ENCODE peak calls at places on chromosomes 12 and 14, in seven cellular contexts. J, M, B, D, P, W and H are unnamed samples. For H3K4me1, the result is how much of the 10 kb centered on the place peaks cover.

GRCh38 chr12:67077617-67078016 is 191.5 kb upstream of the CAND1 start:
- DNase-seq in J (no peak), M (no peak), B (no peak), D (no peak), P (no peak), W (no peak), H (no peak)

GRCh38 chr14:33611405-33612183 is 339.3 kb downstream of the EGLN3 start:
- DNase-seq in J (no peak), M (no peak), B (no peak), D (no peak), P (no peak), W (no peak), H (no peak)

GRCh38 chr14:67335781-67336180 is 23.8 kb downstream of the ATP6V1D start:
- DNase-seq in J (no peak), M (peak), B (no peak), D (no peak), P (no peak), W (peak), H (no peak)

GRCh38 chr12:57522887-57523705 is 472 bp downstream of the MBD6 start:
- DNase-seq in J (peak), M (no peak), B (no peak), D (no peak), P (no peak), W (no peak), H (peak)

GRCh38 chr14:102212845-102213244 is 73.1 kb downstream of the WDR20 start:
- DNase-seq in J (no peak), M (no peak), B (no peak), D (no peak), P (no peak), W (no peak), H (no peak)

GRCh38 chr12:64583395-64584172 is 26.7 kb upstream of the RASSF3 start:
- DNase-seq in J (no peak), M (no peak), B (no peak), D (no peak), P (no peak), W (no peak), H (no peak)

GRCh38 chr12:122123051-122123760 is 44.6 kb downstream of the MLXIP start:
- DNase-seq in J (peak), M (peak), B (no peak), D (peak), P (peak), W (peak), H (peak)

GRCh38 chr12:114975974-114976310 is 292.0 kb upstream of the TBX3 start:
- DNase-seq in J (no peak), M (no peak), B (no peak), D (no peak), P (no peak), W (no peak), H (no peak)

GRCh38 chr12:113091506-113091905 is 35.0 kb downstream of the DTX1 start:
- DNase-seq in J (no peak), M (no peak), B (no peak), D (no peak), P (no peak), W (no peak), H (no peak)

GRCh38 chr12:113093409-113094101 is 37.0 kb downstream of the DTX1 start:
- DNase-seq in J (no peak), M (no peak), B (no peak), D (no peak), P (no peak), W (no peak), H (no peak)

GRCh38 chr12:113090740-113091139 is 34.2 kb downstream of the DTX1 start:
- DNase-seq in J (no peak), M (no peak), B (no peak), D (no peak), P (no peak), W (no peak), H (no peak)

GRCh38 chr12:113094738-113095137 is 38.2 kb downstream of the DTX1 start:
- DNase-seq in J (no peak), M (no peak), B (no peak), D (no peak), P (no peak), W (no peak), H (no peak)

DNA sequence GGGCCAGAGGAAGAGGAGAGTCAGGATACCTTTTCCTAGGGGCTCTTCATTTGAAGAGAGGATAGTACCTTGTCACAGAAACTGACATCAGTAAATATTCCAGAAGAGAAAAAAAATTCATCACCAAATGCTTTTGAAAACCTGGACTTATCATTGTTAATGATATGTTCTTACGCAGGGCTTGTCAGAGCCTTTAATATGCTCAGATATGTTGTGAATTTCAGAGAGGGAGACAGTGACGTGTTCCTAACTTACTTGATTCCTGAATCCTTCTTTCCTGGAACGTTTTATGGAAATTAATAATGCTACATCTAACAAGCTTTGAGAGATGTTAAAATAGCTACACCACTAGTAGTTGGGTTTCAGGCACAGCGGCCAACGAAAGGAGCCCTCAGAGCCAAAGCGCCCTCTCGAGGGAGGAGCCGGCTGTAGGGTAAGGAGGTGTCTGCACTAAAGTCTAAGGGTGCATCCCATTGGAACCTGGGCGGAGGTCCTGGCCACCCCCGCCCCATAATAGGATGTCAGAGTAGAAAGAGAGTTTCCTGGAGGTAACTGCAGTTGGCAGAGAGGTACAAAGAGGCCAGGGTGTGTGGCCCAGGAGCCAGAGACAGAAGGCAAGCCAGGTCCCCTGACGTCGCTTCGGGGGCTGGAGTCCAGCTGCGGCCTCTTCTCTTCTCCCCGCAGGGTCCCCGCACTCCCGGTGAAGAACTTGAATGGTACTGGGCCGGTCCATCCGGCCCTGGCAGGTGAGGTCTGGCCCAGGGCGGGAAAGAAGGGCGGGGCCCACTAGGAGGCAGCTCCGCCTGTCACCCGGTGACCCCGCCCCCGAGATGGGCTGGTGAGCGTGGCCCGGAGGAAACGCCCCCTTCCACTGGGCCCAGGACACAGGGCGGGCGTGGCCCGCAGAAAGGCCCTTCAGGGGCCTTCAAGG is 36.2 kb downstream of the DTX1 start:
- DNase-seq in J (peak), M (peak), B (no peak), D (no peak), P (no peak), W (peak), H (no peak)
- TF ChIP-seq CTCF in J (no peak), M (peak), B (no peak), D (no peak), P (no peak), W (peak), H (no peak)

GRCh38 chr12:70254846-70255245 is 11.6 kb downstream of the CNOT2 start:
- DNase-seq in J (no peak), M (no peak), B (no peak), D (no peak), P (no peak), W (no peak), H (no peak)
- H3K4me1 ChIP-seq in J (under half), M (under half), B (under half), D (under half), P (under half), W (under half), H (half or more)

DNA sequence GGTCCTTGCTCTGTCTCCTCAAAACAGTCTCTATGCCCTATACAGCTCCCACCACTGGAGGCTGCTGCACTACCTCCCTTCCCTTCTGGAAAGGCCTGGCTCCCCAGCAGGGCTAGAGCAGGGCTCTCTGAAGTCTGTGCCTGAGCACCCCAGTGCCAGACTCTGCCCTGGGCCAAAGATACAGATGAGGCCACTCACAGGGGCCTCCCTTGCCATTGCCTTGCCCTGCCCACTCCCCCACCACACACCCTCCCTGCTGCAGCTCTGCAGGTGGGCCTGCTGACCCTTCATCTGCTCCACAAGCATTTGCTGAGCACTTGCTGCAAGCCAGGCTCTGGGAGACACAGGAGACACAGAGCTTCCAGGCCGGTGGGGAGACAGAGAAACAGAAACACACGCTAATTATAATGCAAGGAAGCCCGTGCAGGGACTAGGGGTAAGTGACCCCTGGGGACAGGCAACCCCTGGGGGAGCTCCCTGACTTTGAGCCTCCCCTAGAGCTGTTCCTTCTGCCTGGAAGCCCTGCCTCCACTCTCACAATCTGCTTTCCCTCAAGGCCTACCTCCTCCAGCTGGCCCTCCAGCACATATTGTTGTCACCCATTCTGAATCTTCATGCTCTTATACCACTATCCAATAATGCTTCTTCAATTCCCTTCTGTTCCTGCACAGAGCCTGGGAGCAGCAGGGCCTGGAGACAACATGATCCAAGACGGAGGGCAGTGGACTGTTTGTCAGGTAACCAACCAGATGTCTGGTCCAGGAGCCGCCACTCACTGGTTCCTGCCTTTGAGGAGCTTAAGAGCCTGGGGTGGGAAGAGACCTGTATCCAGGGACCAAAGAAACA is 32.6 kb upstream of the PNMA1 start:
- DNase-seq in J (no peak), M (peak), B (no peak), D (no peak), P (no peak), W (no peak), H (no peak)
- TF ChIP-seq CTCF in J (peak), M (peak), B (no peak), D (peak), P (no peak), W (no peak), H (no peak)

GRCh38 chr12:6364037-6364360 is 11.4 kb downstream of the SCNN1A start:
- DNase-seq in J (no peak), M (no peak), B (no peak), D (no peak), P (no peak), W (no peak), H (no peak)
- H3K4me1 ChIP-seq in J (under half), M (under half), B (under half), D (under half), P (under half), W (half or more), H (under half)

DNA sequence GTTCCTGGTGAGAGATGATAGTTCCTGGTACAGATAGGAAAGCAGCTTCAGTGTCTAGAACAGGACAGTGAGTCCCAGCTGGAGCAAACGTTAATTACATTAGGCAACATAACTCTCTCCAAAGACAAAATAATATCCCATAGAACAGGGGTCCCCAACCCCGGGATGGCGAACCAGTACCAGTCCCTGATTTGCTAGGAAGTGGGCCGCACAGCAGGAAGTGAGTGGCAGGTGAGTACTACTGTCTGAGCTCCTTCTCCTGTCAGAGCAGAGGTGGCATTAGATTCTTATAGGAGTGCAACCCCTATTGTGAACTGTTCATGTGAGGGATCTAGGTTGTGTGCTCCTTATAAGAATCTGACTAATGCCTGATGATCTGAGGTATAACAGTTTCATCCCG is 204.1 kb downstream of the NELL2 start:
- DNase-seq in J (no peak), M (no peak), B (no peak), D (no peak), P (no peak), W (no peak), H (no peak)
- TF ChIP-seq CTCF in J (no peak), M (no peak), B (no peak), D (no peak), P (no peak), W (no peak), H (no peak)